ENCODE peak calls at places on chromosomes 16 and 17, in five cellular contexts. G is spleen, Z is breast epithelium, N is stomach, T is prostate gland. I is an unnamed sample.
A peak's percentile ranks its signal among the peaks of the same experiment; 100 is the strongest.

GRCh38 chr17:80678621-80679020 is 134.0 kb downstream of the RPTOR start:
- DNase-seq in G (no peak), Z (no peak), N (no peak), T (no peak), I (no peak)

GRCh38 chr17:5700791-5701190 is 116.5 kb upstream of the NLRP1 start:
- DNase-seq in G (no peak), Z (no peak), N (no peak), T (no peak), I (no peak)

GRCh38 chr16:53945996-53946395 is 242.0 kb downstream of the FTO start:
- DNase-seq in G (no peak), Z (no peak), N (no peak), T (peak; percentile 16), I (no peak)

GRCh38 chr17:41702712-41703111 is 9.4 kb upstream of the GAST start:
- DNase-seq in G (no peak), Z (no peak), N (no peak), T (no peak), I (no peak)

GRCh38 chr17:52156576-52156975 is 1.9 kb downstream of the CA10 start:
- DNase-seq in G (no peak), Z (no peak), N (no peak), T (no peak), I (no peak)

GRCh38 chr17:74641224-74641948 is 17.8 kb upstream of the CD300E start:
- DNase-seq in G (no peak), Z (no peak), N (no peak), T (no peak), I (no peak)

GRCh38 chr16:81618187-81618586 is 160.9 kb upstream of the PLCG2 start:
- DNase-seq in G (no peak), Z (no peak), N (no peak), T (no peak), I (no peak)

GRCh38 chr17:70310251-70310672 is 140.9 kb downstream of the KCNJ2 start:
- DNase-seq in G (no peak), Z (no peak), N (no peak), T (no peak), I (no peak)

GRCh38 chr17:42118545-42118944 is 2.6 kb downstream of the KAT2A start:
- DNase-seq in G (no peak), Z (no peak), N (peak; percentile 50), T (no peak), I (no peak)

GRCh38 chr16:53915452-53916160 is 211.7 kb downstream of the FTO start:
- DNase-seq in G (no peak), Z (no peak), N (no peak), T (no peak), I (no peak)

GRCh38 chr17:46108550-46109110 is 84.6 kb downstream of the KANSL1 start:
- DNase-seq in G (no peak), Z (no peak), N (no peak), T (no peak), I (no peak)

GRCh38 chr17:31726980-31727427 is 132.0 kb downstream of the COPRS start:
- DNase-seq in G (no peak), Z (no peak), N (no peak), T (no peak), I (no peak)

GRCh38 chr17:77565166-77565565 is 393.3 kb upstream of the TNRC6C start:
- DNase-seq in G (peak; percentile 29), Z (no peak), N (no peak), T (no peak), I (no peak)

GRCh38 chr17:61833536-61834203 is 29.7 kb downstream of the BRIP1 start:
- DNase-seq in G (no peak), Z (no peak), N (no peak), T (no peak), I (no peak)

GRCh38 chr16:769934-770333 is 9.4 kb downstream of the MSLN start:
- DNase-seq in G (no peak), Z (no peak), N (no peak), T (no peak), I (no peak)

GRCh38 chr17:7080445-7081041 is 492 bp upstream of the CLEC10A start:
- DNase-seq in G (no peak), Z (no peak), N (no peak), T (peak; percentile 15), I (no peak)

GRCh38 chr16:972316-973002 is 1.7 kb upstream of the LMF1 start:
- DNase-seq in G (peak; percentile 72), Z (peak; percentile 81), N (peak; percentile 42), T (no peak), I (no peak)

GRCh38 chr17:42422958-42423712 is at the start of gene CAVIN1:
- DNase-seq in G (peak; percentile 91), Z (peak; percentile 98), N (peak; percentile 92), T (peak; percentile 99), I (peak; percentile 100)

GRCh38 chr17:8326591-8327583 is 12.8 kb upstream of the ODF4 start:
- DNase-seq in G (no peak), Z (no peak), N (peak; percentile 37), T (no peak), I (peak; percentile 72)

GRCh38 chr17:14091367-14091766 is 22.1 kb downstream of the COX10 start:
- DNase-seq in G (no peak), Z (no peak), N (no peak), T (no peak), I (no peak)

GRCh38 chr16:27228621-27229501 is 25.5 kb downstream of the KDM8 start:
- DNase-seq in G (peak; percentile 84), Z (no peak), N (no peak), T (no peak), I (peak; percentile 64)

GRCh38 chr16:10738231-10739077 is 5.2 kb upstream of the NUBP1 start:
- DNase-seq in G (peak; percentile 79), Z (no peak), N (peak; percentile 48), T (no peak), I (peak; percentile 86)

GRCh38 chr16:52709286-52709685 is 162.3 kb upstream of the TOX3 start:
- DNase-seq in G (no peak), Z (no peak), N (no peak), T (no peak), I (no peak)

GRCh38 chr17:82531431-82531881 is 11.9 kb downstream of the FOXK2 start:
- DNase-seq in G (no peak), Z (no peak), N (no peak), T (no peak), I (no peak)

GRCh38 chr17:63290784-63291183 is 155.3 kb downstream of the CYB561 start:
- DNase-seq in G (no peak), Z (no peak), N (no peak), T (no peak), I (no peak)

GRCh38 chr16:46730126-46730525 is 18.0 kb downstream of the MYLK3 start:
- DNase-seq in G (peak; percentile 69), Z (no peak), N (no peak), T (no peak), I (no peak)

GRCh38 chr16:50259334-50260205 is 6.8 kb upstream of the ADCY7 start:
- DNase-seq in G (peak; percentile 72), Z (no peak), N (peak; percentile 26), T (no peak), I (peak; percentile 80)

GRCh38 chr17:7558544-7559306 is at the start of gene TNFSF13:
- DNase-seq in G (peak; percentile 88), Z (peak; percentile 50), N (peak; percentile 73), T (peak; percentile 42), I (peak; percentile 87)

GRCh38 chr17:64635647-64636305 is 26.3 kb downstream of the SMURF2 start:
- DNase-seq in G (no peak), Z (no peak), N (no peak), T (no peak), I (no peak)

GRCh38 chr16:85969591-85969990 is 70.6 kb downstream of the IRF8 start:
- DNase-seq in G (no peak), Z (no peak), N (no peak), T (no peak), I (no peak)

GRCh38 chr17:79954281-79955166 is 81.1 kb downstream of the TBC1D16 start:
- DNase-seq in G (no peak), Z (no peak), N (no peak), T (no peak), I (peak; percentile 50)

GRCh38 chr17:73231363-73231762 is 30.3 kb downstream of the CPSF4L start:
- DNase-seq in G (no peak), Z (no peak), N (no peak), T (no peak), I (no peak)

GRCh38 chr17:44898768-44899073 is 524 bp downstream of the EFTUD2 start:
- DNase-seq in G (no peak), Z (no peak), N (no peak), T (no peak), I (no peak)

GRCh38 chr16:67396159-67396774 is 3.0 kb upstream of the TPPP3 start:
- DNase-seq in G (peak; percentile 74), Z (peak; percentile 69), N (peak; percentile 84), T (peak; percentile 57), I (peak; percentile 89)

GRCh38 chr16:68448360-68448970 is at the start of gene SMPD3:
- DNase-seq in G (peak; percentile 98), Z (peak; percentile 95), N (peak; percentile 99), T (peak; percentile 98), I (peak; percentile 97)
- TF ChIP-seq POLR2AphosphoS5 in G (peak; percentile 73), Z (no peak), N (peak; percentile 46), T (peak; percentile 95), I (no peak)

DNA sequence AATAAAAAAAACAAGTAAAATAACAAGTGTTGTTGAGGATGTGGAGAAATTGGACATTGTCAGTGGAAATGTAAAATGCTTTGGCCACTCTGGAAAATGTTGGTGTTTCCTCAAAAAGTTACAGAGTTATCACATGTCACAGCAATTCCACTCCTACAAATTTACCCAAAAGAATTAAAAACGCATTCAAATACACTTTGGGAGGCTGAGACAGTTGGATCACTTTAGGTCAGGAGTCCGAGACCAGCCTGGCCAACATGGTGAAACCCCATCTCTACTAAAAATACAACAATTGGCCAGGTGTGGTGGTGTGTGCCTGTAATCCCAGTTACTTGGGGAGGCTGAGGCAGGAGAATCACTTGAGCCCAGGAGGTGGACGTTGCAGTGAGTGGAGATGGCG is 5.6 kb downstream of the TOP3A start:
- DNase-seq in G (peak; percentile 13), Z (no peak), N (no peak), T (no peak), I (no peak)
- TF ChIP-seq CTCF in G (no peak), Z (no peak), N (no peak), T (no peak), I (no peak)

GRCh38 chr17:1773755-1774181 is 11.9 kb downstream of the SERPINF1 start:
- DNase-seq in G (no peak), Z (peak; percentile 35), N (no peak), T (no peak), I (no peak)
- H3K4me3 ChIP-seq in G (no peak overlapping the region), Z (no peak overlapping the region), N (no peak overlapping the region), T (no peak overlapping the region), I (no peak overlapping the region)

DNA sequence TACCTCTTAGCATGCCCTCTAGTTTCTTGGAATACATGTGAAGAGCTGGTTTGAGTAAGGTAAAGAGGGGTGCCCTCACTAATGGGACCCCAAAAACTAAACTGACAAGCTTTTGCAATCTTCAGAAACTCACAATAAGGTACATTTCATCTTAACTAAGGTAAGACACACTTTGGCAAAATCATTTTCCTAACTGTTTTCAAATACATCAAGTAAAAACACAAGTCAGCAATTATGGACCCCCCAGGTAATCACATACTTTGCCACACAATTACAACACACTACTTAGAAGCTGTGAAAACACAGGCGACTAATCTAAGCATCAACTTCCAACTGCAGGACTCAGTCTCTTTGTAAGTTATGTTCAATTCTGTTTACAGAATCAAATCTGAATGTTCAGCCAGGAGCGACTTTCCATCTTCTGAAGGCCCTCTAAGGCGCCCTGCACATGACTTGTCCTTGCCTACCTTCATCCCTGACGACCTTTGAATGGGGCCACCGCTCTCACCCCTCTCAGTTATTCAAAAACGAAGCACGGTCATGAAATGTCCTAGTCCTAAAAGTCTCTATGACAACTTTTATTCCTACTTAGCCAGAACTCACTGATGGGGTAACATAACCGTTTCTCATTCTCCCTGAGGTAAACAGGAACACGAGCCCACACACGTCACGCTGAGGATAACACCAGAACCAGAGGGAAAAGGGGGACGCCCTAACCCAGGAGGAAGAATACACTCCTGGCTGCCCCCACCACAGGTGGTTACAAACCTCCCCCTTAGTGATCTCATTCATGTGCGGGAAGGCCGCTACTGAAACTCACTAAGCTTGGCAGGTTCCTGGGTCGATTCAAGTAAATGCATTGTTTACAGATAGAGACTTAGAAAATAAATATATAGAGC is 5.5 kb downstream of the CREBBP start:
- DNase-seq in G (no peak), Z (no peak), N (no peak), T (no peak), I (no peak)
- TF ChIP-seq POLR2AphosphoS5 in G (no peak), Z (no peak), N (no peak), T (no peak), I (no peak)

I was measured in sigmoid colon.